ENCODE peak calls at places on chromosomes 7 and 10, in eight cellular contexts. One of them, this sample, is unnamed.

GRCh38 chr7:131642429-131642828 is 86.0 kb upstream of the PODXL start:
- DNase-seq in head of caudate nucleus: no peak
- DNase-seq in bronchial epithelial cell: no peak
- DNase-seq in fibroblast of the aortic adventitia: no peak
- DNase-seq in sigmoid colon: no peak
- DNase-seq in AG08396: no peak
- DNase-seq in left lung: no peak
- DNase-seq in GM12865: no peak
- DNase-seq in this sample: no peak

GRCh38 chr10:96377816-96378294 is 19.1 kb upstream of the OPALIN start:
- DNase-seq in head of caudate nucleus: no peak
- DNase-seq in bronchial epithelial cell: no peak
- DNase-seq in fibroblast of the aortic adventitia: peak
- DNase-seq in sigmoid colon: peak
- DNase-seq in AG08396: no peak
- DNase-seq in left lung: no peak
- DNase-seq in GM12865: no peak
- DNase-seq in this sample: no peak

GRCh38 chr7:54995631-54996340 is 23.0 kb upstream of the EGFR start:
- DNase-seq in head of caudate nucleus: no peak
- DNase-seq in bronchial epithelial cell: peak
- DNase-seq in fibroblast of the aortic adventitia: peak
- DNase-seq in sigmoid colon: no peak
- DNase-seq in AG08396: no peak
- DNase-seq in left lung: no peak
- DNase-seq in GM12865: peak
- DNase-seq in this sample: peak

GRCh38 chr7:44595934-44596635 is 10.3 kb upstream of the OGDH start:
- DNase-seq in head of caudate nucleus: no peak
- DNase-seq in bronchial epithelial cell: no peak
- DNase-seq in fibroblast of the aortic adventitia: peak
- DNase-seq in sigmoid colon: no peak
- DNase-seq in AG08396: no peak
- DNase-seq in left lung: no peak
- DNase-seq in GM12865: no peak
- DNase-seq in this sample: no peak

GRCh38 chr10:22005763-22006162 is 2.2 kb upstream of the DNAJC1 start:
- DNase-seq in head of caudate nucleus: no peak
- DNase-seq in bronchial epithelial cell: no peak
- DNase-seq in fibroblast of the aortic adventitia: no peak
- DNase-seq in sigmoid colon: no peak
- DNase-seq in AG08396: no peak
- DNase-seq in left lung: no peak
- DNase-seq in GM12865: peak
- DNase-seq in this sample: no peak

GRCh38 chr7:108004220-108005142 is 1.5 kb upstream of the LAMB1 start:
- DNase-seq in head of caudate nucleus: no peak
- DNase-seq in bronchial epithelial cell: no peak
- DNase-seq in fibroblast of the aortic adventitia: peak
- DNase-seq in sigmoid colon: peak
- DNase-seq in AG08396: peak
- DNase-seq in left lung: no peak
- DNase-seq in GM12865: no peak
- DNase-seq in this sample: peak

GRCh38 chr7:2087744-2088143 is 145.0 kb downstream of the MAD1L1 start:
- DNase-seq in head of caudate nucleus: no peak
- DNase-seq in bronchial epithelial cell: no peak
- DNase-seq in fibroblast of the aortic adventitia: no peak
- DNase-seq in sigmoid colon: no peak
- DNase-seq in AG08396: no peak
- DNase-seq in left lung: no peak
- DNase-seq in GM12865: no peak
- DNase-seq in this sample: no peak

GRCh38 chr10:49601857-49602256 is 8.3 kb upstream of the SLC18A3 start:
- DNase-seq in head of caudate nucleus: no peak
- DNase-seq in bronchial epithelial cell: peak
- DNase-seq in fibroblast of the aortic adventitia: peak
- DNase-seq in sigmoid colon: no peak
- DNase-seq in AG08396: peak
- DNase-seq in left lung: no peak
- DNase-seq in GM12865: no peak
- DNase-seq in this sample: peak

GRCh38 chr10:131846224-131847101 is 54.3 kb upstream of the PPP2R2D start:
- DNase-seq in head of caudate nucleus: peak
- DNase-seq in bronchial epithelial cell: no peak
- DNase-seq in fibroblast of the aortic adventitia: no peak
- DNase-seq in sigmoid colon: no peak
- DNase-seq in AG08396: no peak
- DNase-seq in left lung: peak
- DNase-seq in GM12865: no peak
- DNase-seq in this sample: no peak

GRCh38 chr10:104501864-104502579 is 139.1 kb upstream of the SORCS3 start:
- DNase-seq in head of caudate nucleus: no peak
- DNase-seq in bronchial epithelial cell: no peak
- DNase-seq in fibroblast of the aortic adventitia: no peak
- DNase-seq in sigmoid colon: no peak
- DNase-seq in AG08396: no peak
- DNase-seq in left lung: no peak
- DNase-seq in GM12865: no peak
- DNase-seq in this sample: no peak

GRCh38 chr7:150990416-150991186 is at the start of gene NOS3:
- DNase-seq in head of caudate nucleus: no peak
- DNase-seq in bronchial epithelial cell: peak
- DNase-seq in fibroblast of the aortic adventitia: no peak
- DNase-seq in sigmoid colon: no peak
- DNase-seq in AG08396: no peak
- DNase-seq in left lung: peak
- DNase-seq in GM12865: no peak
- DNase-seq in this sample: peak

GRCh38 chr10:71753091-71753959 is 20.0 kb downstream of the VSIR start:
- DNase-seq in head of caudate nucleus: peak
- DNase-seq in bronchial epithelial cell: no peak
- DNase-seq in fibroblast of the aortic adventitia: no peak
- DNase-seq in sigmoid colon: peak
- DNase-seq in AG08396: no peak
- DNase-seq in left lung: no peak
- DNase-seq in GM12865: no peak
- DNase-seq in this sample: no peak

GRCh38 chr10:112040696-112041095 is 142.9 kb downstream of the GPAM start:
- DNase-seq in head of caudate nucleus: no peak
- DNase-seq in bronchial epithelial cell: no peak
- DNase-seq in fibroblast of the aortic adventitia: no peak
- DNase-seq in sigmoid colon: no peak
- DNase-seq in AG08396: no peak
- DNase-seq in left lung: no peak
- DNase-seq in GM12865: no peak
- DNase-seq in this sample: no peak

GRCh38 chr10:95333997-95334792 is 43.4 kb upstream of the PDLIM1 start:
- DNase-seq in head of caudate nucleus: no peak
- DNase-seq in bronchial epithelial cell: peak
- DNase-seq in fibroblast of the aortic adventitia: peak
- DNase-seq in sigmoid colon: peak
- DNase-seq in AG08396: peak
- DNase-seq in left lung: no peak
- DNase-seq in GM12865: no peak
- DNase-seq in this sample: peak

GRCh38 chr7:2646680-2647571 is 15.1 kb downstream of the TTYH3 start:
- DNase-seq in head of caudate nucleus: no peak
- DNase-seq in bronchial epithelial cell: no peak
- DNase-seq in fibroblast of the aortic adventitia: no peak
- DNase-seq in sigmoid colon: no peak
- DNase-seq in AG08396: no peak
- DNase-seq in left lung: peak
- DNase-seq in GM12865: no peak
- DNase-seq in this sample: no peak

GRCh38 chr10:22097696-22098095 is 94.2 kb upstream of the DNAJC1 start:
- DNase-seq in head of caudate nucleus: no peak
- DNase-seq in bronchial epithelial cell: no peak
- DNase-seq in fibroblast of the aortic adventitia: no peak
- DNase-seq in sigmoid colon: no peak
- DNase-seq in AG08396: no peak
- DNase-seq in left lung: peak
- DNase-seq in GM12865: no peak
- DNase-seq in this sample: no peak

GRCh38 chr7:34755008-34755407 is 97.0 kb downstream of the NPSR1 start:
- DNase-seq in head of caudate nucleus: no peak
- DNase-seq in bronchial epithelial cell: no peak
- DNase-seq in fibroblast of the aortic adventitia: no peak
- DNase-seq in sigmoid colon: no peak
- DNase-seq in AG08396: no peak
- DNase-seq in left lung: no peak
- DNase-seq in GM12865: no peak
- DNase-seq in this sample: no peak

GRCh38 chr7:30148951-30149459 is 14.2 kb downstream of the MTURN start:
- DNase-seq in head of caudate nucleus: no peak
- DNase-seq in bronchial epithelial cell: peak
- DNase-seq in fibroblast of the aortic adventitia: no peak
- DNase-seq in sigmoid colon: no peak
- DNase-seq in AG08396: no peak
- DNase-seq in left lung: peak
- DNase-seq in GM12865: no peak
- DNase-seq in this sample: peak

GRCh38 chr10:100825325-100825875 is 80.0 kb downstream of the PAX2 start:
- DNase-seq in head of caudate nucleus: no peak
- DNase-seq in bronchial epithelial cell: no peak
- DNase-seq in fibroblast of the aortic adventitia: no peak
- DNase-seq in sigmoid colon: peak
- DNase-seq in AG08396: no peak
- DNase-seq in left lung: no peak
- DNase-seq in GM12865: no peak
- DNase-seq in this sample: no peak

GRCh38 chr7:116997972-116998371 is 44.7 kb downstream of the ST7 start:
- DNase-seq in head of caudate nucleus: no peak
- DNase-seq in bronchial epithelial cell: no peak
- DNase-seq in fibroblast of the aortic adventitia: no peak
- DNase-seq in sigmoid colon: peak
- DNase-seq in AG08396: no peak
- DNase-seq in left lung: peak
- DNase-seq in GM12865: no peak
- DNase-seq in this sample: no peak

GRCh38 chr7:145928937-145929336 is 187.7 kb upstream of the CNTNAP2 start:
- DNase-seq in head of caudate nucleus: no peak
- DNase-seq in bronchial epithelial cell: no peak
- DNase-seq in fibroblast of the aortic adventitia: no peak
- DNase-seq in sigmoid colon: no peak
- DNase-seq in AG08396: no peak
- DNase-seq in left lung: no peak
- DNase-seq in GM12865: no peak
- DNase-seq in this sample: no peak

GRCh38 chr7:28088032-28088431 is 92.6 kb downstream of the JAZF1 start:
- DNase-seq in head of caudate nucleus: no peak
- DNase-seq in bronchial epithelial cell: no peak
- DNase-seq in fibroblast of the aortic adventitia: peak
- DNase-seq in sigmoid colon: no peak
- DNase-seq in AG08396: no peak
- DNase-seq in left lung: no peak
- DNase-seq in GM12865: no peak
- DNase-seq in this sample: no peak

GRCh38 chr7:25194036-25194435 is 34.2 kb downstream of the NPVF start:
- DNase-seq in head of caudate nucleus: no peak
- DNase-seq in bronchial epithelial cell: no peak
- DNase-seq in fibroblast of the aortic adventitia: no peak
- DNase-seq in sigmoid colon: no peak
- DNase-seq in AG08396: no peak
- DNase-seq in left lung: no peak
- DNase-seq in GM12865: no peak
- DNase-seq in this sample: no peak

GRCh38 chr7:109844362-109844761 is 1246.6 kb upstream of the LRRN3 start:
- DNase-seq in head of caudate nucleus: no peak
- DNase-seq in bronchial epithelial cell: peak
- DNase-seq in fibroblast of the aortic adventitia: no peak
- DNase-seq in sigmoid colon: no peak
- DNase-seq in AG08396: no peak
- DNase-seq in left lung: no peak
- DNase-seq in GM12865: peak
- DNase-seq in this sample: peak

GRCh38 chr7:26513948-26514347 is 222.3 kb downstream of the SNX10 start:
- DNase-seq in head of caudate nucleus: no peak
- DNase-seq in bronchial epithelial cell: no peak
- DNase-seq in fibroblast of the aortic adventitia: no peak
- DNase-seq in sigmoid colon: no peak
- DNase-seq in AG08396: no peak
- DNase-seq in left lung: no peak
- DNase-seq in GM12865: no peak
- DNase-seq in this sample: no peak

GRCh38 chr10:3287566-3288445 is 115.2 kb upstream of the PITRM1 start:
- DNase-seq in head of caudate nucleus: no peak
- DNase-seq in bronchial epithelial cell: no peak
- DNase-seq in fibroblast of the aortic adventitia: no peak
- DNase-seq in sigmoid colon: no peak
- DNase-seq in AG08396: no peak
- DNase-seq in left lung: no peak
- DNase-seq in GM12865: no peak
- DNase-seq in this sample: no peak

GRCh38 chr7:97020601-97021442 is 3.8 kb downstream of the DLX5 start:
- DNase-seq in head of caudate nucleus: no peak
- DNase-seq in bronchial epithelial cell: no peak
- DNase-seq in fibroblast of the aortic adventitia: no peak
- DNase-seq in sigmoid colon: no peak
- DNase-seq in AG08396: no peak
- DNase-seq in left lung: peak
- DNase-seq in GM12865: no peak
- DNase-seq in this sample: no peak

GRCh38 chr10:74967850-74968620 is 141.6 kb downstream of the KAT6B start:
- DNase-seq in head of caudate nucleus: no peak
- DNase-seq in bronchial epithelial cell: peak
- DNase-seq in fibroblast of the aortic adventitia: peak
- DNase-seq in sigmoid colon: no peak
- DNase-seq in AG08396: no peak
- DNase-seq in left lung: no peak
- DNase-seq in GM12865: no peak
- DNase-seq in this sample: no peak

GRCh38 chr7:39721919-39722597 is 98.7 kb downstream of the RALA start:
- DNase-seq in head of caudate nucleus: no peak
- DNase-seq in bronchial epithelial cell: no peak
- DNase-seq in fibroblast of the aortic adventitia: no peak
- DNase-seq in sigmoid colon: no peak
- DNase-seq in AG08396: no peak
- DNase-seq in left lung: no peak
- DNase-seq in GM12865: no peak
- DNase-seq in this sample: no peak

GRCh38 chr10:110947061-110947595 is 27.7 kb downstream of the SHOC2 start:
- DNase-seq in head of caudate nucleus: no peak
- DNase-seq in bronchial epithelial cell: peak
- DNase-seq in fibroblast of the aortic adventitia: no peak
- DNase-seq in sigmoid colon: no peak
- DNase-seq in AG08396: peak
- DNase-seq in left lung: no peak
- DNase-seq in GM12865: no peak
- DNase-seq in this sample: no peak

GRCh38 chr7:127473409-127473808 is 80.9 kb upstream of the ZNF800 start:
- DNase-seq in head of caudate nucleus: no peak
- DNase-seq in bronchial epithelial cell: no peak
- DNase-seq in fibroblast of the aortic adventitia: no peak
- DNase-seq in sigmoid colon: no peak
- DNase-seq in AG08396: no peak
- DNase-seq in left lung: no peak
- DNase-seq in GM12865: no peak
- DNase-seq in this sample: no peak

GRCh38 chr10:6843477-6843876 is 263.4 kb upstream of the PRKCQ start:
- DNase-seq in head of caudate nucleus: peak
- DNase-seq in bronchial epithelial cell: no peak
- DNase-seq in fibroblast of the aortic adventitia: no peak
- DNase-seq in sigmoid colon: no peak
- DNase-seq in AG08396: no peak
- DNase-seq in left lung: no peak
- DNase-seq in GM12865: peak
- DNase-seq in this sample: no peak

GRCh38 chr7:96169439-96169838 is 152.5 kb downstream of the SLC25A13 start:
- DNase-seq in head of caudate nucleus: no peak
- DNase-seq in bronchial epithelial cell: no peak
- DNase-seq in fibroblast of the aortic adventitia: peak
- DNase-seq in sigmoid colon: no peak
- DNase-seq in AG08396: no peak
- DNase-seq in left lung: no peak
- DNase-seq in GM12865: no peak
- DNase-seq in this sample: no peak

GRCh38 chr7:128940494-128941322 is 3.0 kb downstream of the IRF5 start:
- DNase-seq in head of caudate nucleus: peak
- DNase-seq in bronchial epithelial cell: no peak
- DNase-seq in fibroblast of the aortic adventitia: no peak
- DNase-seq in sigmoid colon: peak
- DNase-seq in AG08396: no peak
- DNase-seq in left lung: peak
- DNase-seq in GM12865: peak
- DNase-seq in this sample: no peak

This sample was measured in foreskin keratinocyte.